ENCODE peak calls at places on chromosomes 1 and 21, in eight cellular contexts. E is right lobe of liver, S is SK-N-MC, F is coronary artery, L is HL-60, O is BJ, Y is fibroblast of lung, Z is neural progenitor cell. A is an unnamed sample.

GRCh38 chr21:39051561-39051949 is 131.7 kb downstream of the PSMG1 start:
- DNase-seq in Z (no peak), S (no peak), Y (peak; percentile 63), O (peak; percentile 59), E (no peak), F (no peak), L (no peak), A (no peak)

GRCh38 chr1:188941986-188942385 is 1535.7 kb downstream of the BRINP3 start:
- DNase-seq in O (no peak), E (no peak), F (no peak), Y (no peak), L (no peak), Z (peak; percentile 40), S (no peak), A (no peak)

GRCh38 chr21:43712268-43712942 is 6.5 kb upstream of the PDXK start:
- DNase-seq in L (no peak), Z (no peak), O (peak; percentile 59), Y (peak; percentile 84), F (no peak), E (no peak), S (no peak), A (no peak)

GRCh38 chr1:16484931-16485330 is 29.2 kb downstream of the RNU1-1 start:
- DNase-seq in O (no peak), Z (no peak), S (no peak), L (no peak), Y (no peak), F (no peak), E (no peak), A (no peak)

GRCh38 chr1:111818546-111818945 is 62.8 kb downstream of the DDX20 start:
- DNase-seq in O (no peak), Y (no peak), E (no peak), S (no peak), Z (no peak), F (no peak), L (no peak), A (no peak)

GRCh38 chr1:204616683-204617082 is 68.9 kb downstream of the LRRN2 start:
- DNase-seq in F (no peak), Z (no peak), Y (no peak), E (no peak), S (no peak), L (no peak), O (no peak), A (no peak)

GRCh38 chr21:37231247-37231645 is 35.9 kb downstream of the VPS26C start:
- DNase-seq in L (no peak), S (no peak), Y (no peak), F (no peak), E (no peak), O (no peak), Z (no peak), A (no peak)

GRCh38 chr1:231774719-231775322 is 148.2 kb downstream of the DISC1 start:
- DNase-seq in F (no peak), Y (no peak), Z (no peak), O (no peak), L (peak; percentile 61), E (no peak), S (no peak), A (no peak)

GRCh38 chr1:60866251-60866650 is 216.1 kb upstream of the NFIA start:
- DNase-seq in S (no peak), Y (no peak), F (no peak), E (no peak), O (no peak), L (no peak), Z (no peak), A (no peak)

GRCh38 chr1:60861949-60862346 is 220.4 kb upstream of the NFIA start:
- DNase-seq in Z (no peak), Y (no peak), L (no peak), S (no peak), F (no peak), O (no peak), E (no peak), A (no peak)

GRCh38 chr1:60865146-60865545 is 217.2 kb upstream of the NFIA start:
- DNase-seq in E (no peak), Y (no peak), S (no peak), F (no peak), Z (no peak), L (no peak), O (no peak), A (no peak)

GRCh38 chr1:60866884-60867648 is 215.3 kb upstream of the NFIA start:
- DNase-seq in L (no peak), Y (no peak), F (no peak), Z (no peak), E (no peak), S (no peak), O (peak; percentile 26), A (no peak)

DNA sequence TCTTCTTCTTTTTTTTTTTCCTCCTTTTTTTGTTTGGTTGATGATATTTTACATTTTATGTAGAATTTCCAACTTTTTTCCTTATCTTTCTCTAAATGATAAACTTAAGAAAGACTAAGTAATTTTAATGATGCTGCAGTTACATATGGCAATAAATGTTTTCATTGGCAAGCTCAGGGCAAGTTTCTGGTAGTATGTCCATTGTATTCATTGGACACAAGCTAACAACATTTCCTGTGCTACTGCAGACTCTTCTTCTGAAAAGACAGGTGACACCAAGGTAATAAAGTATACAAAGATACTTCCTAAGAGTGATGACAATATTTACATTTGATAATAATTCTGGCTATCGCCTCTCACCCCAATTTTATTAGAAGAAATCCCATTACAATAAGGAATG is 219.2 kb upstream of the NFIA start:
- DNase-seq in S (no peak), E (no peak), Z (no peak), F (no peak), L (no peak), Y (no peak), O (no peak), A (no peak)
- H3K4me3 ChIP-seq in S (no peak overlapping the region), E (no peak overlapping the region), Z (no peak overlapping the region), F (no peak overlapping the region), L (no peak overlapping the region), Y (no peak overlapping the region), O (no peak overlapping the region), A (no peak overlapping the region)

GRCh38 chr1:179300112-179300511 is 6.5 kb downstream of the SOAT1 start:
- DNase-seq in F (no peak), S (no peak), E (no peak), O (no peak), Z (no peak), L (no peak), Y (no peak), A (no peak)

GRCh38 chr1:179295356-179295755 is 1.8 kb downstream of the SOAT1 start:
- DNase-seq in E (no peak), Z (no peak), S (no peak), O (no peak), L (no peak), Y (no peak), F (no peak), A (no peak)

GRCh38 chr1:179296356-179296755 is 2.8 kb downstream of the SOAT1 start:
- DNase-seq in F (no peak), Z (no peak), O (no peak), L (no peak), E (no peak), S (no peak), Y (no peak), A (no peak)

GRCh38 chr1:179298952-179299351 is 5.4 kb downstream of the SOAT1 start:
- DNase-seq in Z (no peak), F (no peak), L (no peak), E (no peak), S (no peak), O (no peak), Y (no peak), A (no peak)

GRCh38 chr1:179296831-179297377 is 3.3 kb downstream of the SOAT1 start:
- DNase-seq in E (no peak), Z (no peak), L (no peak), Y (no peak), S (no peak), F (no peak), O (no peak), A (no peak)
- H3K4me3 ChIP-seq in E (no peak overlapping the region), Z (no peak overlapping the region), L (no peak overlapping the region), Y (no peak overlapping the region), S (no peak overlapping the region), F (no peak overlapping the region), O (no peak overlapping the region), A (no peak overlapping the region)

GRCh38 chr1:37636435-37636834 is 1.7 kb upstream of the RSPO1 start:
- DNase-seq in Z (no peak), S (no peak), L (no peak), E (no peak), O (no peak), F (no peak), Y (no peak), A (no peak)

GRCh38 chr1:37634554-37635308 is at the start of gene RSPO1:
- DNase-seq in S (no peak), E (no peak), L (no peak), O (no peak), Y (peak; percentile 15), F (no peak), Z (peak; percentile 82), A (no peak)

GRCh38 chr1:37633040-37633949 is 1.4 kb downstream of the RSPO1 start:
- DNase-seq in E (no peak), O (no peak), F (no peak), Y (no peak), Z (peak; percentile 46), S (no peak), L (no peak), A (no peak)

GRCh38 chr1:37635309-37635902 is 714 bp upstream of the RSPO1 start:
- DNase-seq in Z (no peak), E (no peak), O (no peak), Y (no peak), L (no peak), F (no peak), S (no peak), A (no peak)

DNA sequence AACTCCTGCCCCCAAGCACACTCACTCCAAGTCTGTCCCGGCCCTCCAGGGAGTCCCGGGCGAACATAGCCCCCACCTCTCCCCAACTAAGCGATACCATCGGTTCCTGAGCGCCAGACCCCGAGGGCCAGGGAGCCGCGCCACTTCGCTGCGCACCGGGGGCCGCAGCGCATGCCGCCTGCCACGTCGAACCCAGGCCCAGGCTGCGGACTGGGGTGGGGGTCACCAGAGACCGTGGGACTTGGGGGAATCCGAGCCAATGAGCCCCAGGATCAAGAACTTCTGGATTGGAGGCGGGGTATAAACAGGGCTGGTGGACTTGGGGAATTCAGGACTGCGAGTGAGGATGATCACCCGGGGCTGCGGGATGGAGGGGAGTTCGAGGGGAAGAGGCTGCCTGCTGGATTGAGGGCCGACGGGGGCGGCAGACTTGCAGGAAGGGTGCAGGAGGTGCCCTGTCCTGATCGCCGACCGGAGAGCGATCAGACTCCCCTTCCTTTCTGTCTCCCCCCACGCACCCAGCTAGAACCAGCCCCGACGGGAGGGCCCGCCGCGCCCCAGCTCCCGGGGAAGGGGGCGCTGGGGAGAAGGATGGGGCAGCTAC is 640 bp downstream of the RSPO1 start:
- DNase-seq in O (no peak), Z (peak; percentile 29), Y (no peak), L (no peak), F (no peak), E (no peak), S (no peak), A (no peak)
- H3K4me3 ChIP-seq in O (peak overlapping the region; percentile 19), Z (peak overlapping the region; percentile 52), Y (no peak overlapping the region), L (no peak overlapping the region), F (peak overlapping the region; percentile 67), E (no peak overlapping the region), S (no peak overlapping the region), A (no peak overlapping the region)

DNA sequence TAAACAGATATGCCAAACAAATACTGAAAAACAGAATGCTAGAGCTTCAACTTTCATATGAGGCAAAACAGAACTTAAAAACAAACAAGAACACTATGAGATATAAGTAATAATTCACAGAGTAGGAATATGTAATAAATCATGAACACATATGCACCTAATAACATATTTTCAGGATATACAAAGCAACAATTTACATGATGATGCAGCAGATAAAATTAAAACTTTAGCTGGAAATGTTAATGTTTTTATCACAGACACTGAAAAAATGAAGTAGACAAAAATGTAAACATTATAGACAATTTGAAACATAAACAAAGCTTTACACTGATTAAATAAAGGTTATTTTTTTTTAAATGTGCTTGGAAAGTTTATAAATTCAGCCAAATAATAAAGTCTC is 443.1 kb upstream of the NFIA start:
- DNase-seq in Z (no peak), E (no peak), F (no peak), O (no peak), S (no peak), Y (no peak), L (no peak), A (no peak)
- H3K4me3 ChIP-seq in Z (no peak overlapping the region), E (no peak overlapping the region), F (no peak overlapping the region), O (no peak overlapping the region), S (no peak overlapping the region), Y (no peak overlapping the region), L (no peak overlapping the region), A (peak overlapping the region; percentile 50)

A was measured in SJCRH30.